ENCODE peak calls at places on chromosomes 5 and 9, in seven cellular contexts. P, N, D, Z, H, M and C are unnamed samples.
A peak's percentile ranks its signal among the peaks of the same experiment; 100 is the strongest.

GRCh38 chr5:78594946-78595921 is 53.3 kb downstream of the LHFPL2 start:
- DNase-seq in H (peak; percentile 68), N (peak; percentile 100), D (no peak), Z (peak; percentile 98), P (no peak), M (no peak), C (no peak)

GRCh38 chr9:2281031-2281802 is 266.1 kb downstream of the SMARCA2 start:
- DNase-seq in H (peak; percentile 98), M (peak; percentile 81), P (peak; percentile 92), Z (peak; percentile 3), N (peak; percentile 8), D (peak; percentile 99), C (peak; percentile 14)

GRCh38 chr5:43973318-43973717 is 370.3 kb downstream of the NNT start:
- DNase-seq in D (no peak), P (no peak), M (no peak), Z (peak; percentile 50), H (peak; percentile 92), N (peak; percentile 1), C (no peak)

GRCh38 chr9:73118898-73119554 is 32.6 kb upstream of the ANXA1 start:
- DNase-seq in P (no peak), N (peak; percentile 77), H (peak; percentile 31), Z (no peak), D (peak; percentile 32), M (no peak), C (no peak)

GRCh38 chr5:11596185-11596584 is 308.1 kb downstream of the CTNND2 start:
- DNase-seq in M (no peak), Z (no peak), D (peak; percentile 19), N (no peak), P (no peak), H (no peak), C (no peak)

GRCh38 chr9:36450110-36450732 is 50.2 kb upstream of the RNF38 start:
- DNase-seq in H (peak; percentile 83), P (no peak), D (peak; percentile 62), Z (peak; percentile 64), M (no peak), N (peak; percentile 57), C (peak; percentile 14)

GRCh38 chr5:157182143-157182757 is 1.6 kb downstream of the ITK start:
- DNase-seq in D (no peak), M (no peak), N (no peak), Z (no peak), H (no peak), P (no peak), C (no peak)

GRCh38 chr5:31607546-31607945 is 31.4 kb upstream of the PDZD2 start:
- DNase-seq in D (no peak), N (no peak), M (no peak), Z (no peak), H (no peak), P (no peak), C (no peak)

GRCh38 chr9:73039253-73039915 is 86.5 kb upstream of the ALDH1A1 start:
- DNase-seq in H (no peak), P (no peak), Z (no peak), N (no peak), M (no peak), D (no peak), C (no peak)

GRCh38 chr9:92481029-92481633 is 1.2 kb downstream of the ASPN start:
- DNase-seq in M (no peak), N (no peak), P (no peak), H (no peak), D (peak; percentile 22), Z (no peak), C (no peak)

GRCh38 chr5:97422678-97423077 is 239.6 kb upstream of the RIOK2 start:
- DNase-seq in N (peak; percentile 42), H (no peak), Z (no peak), D (no peak), P (no peak), M (no peak), C (no peak)

GRCh38 chr5:17099946-17100345 is 117.5 kb upstream of the BASP1 start:
- DNase-seq in M (no peak), D (no peak), N (no peak), Z (no peak), P (no peak), H (no peak), C (no peak)
- H2AK5ac ChIP-seq in M (no peak overlapping the region), D (no peak overlapping the region), N (no peak overlapping the region), Z (no peak overlapping the region), P (no peak overlapping the region), H (no peak overlapping the region), C (no peak overlapping the region)

DNA sequence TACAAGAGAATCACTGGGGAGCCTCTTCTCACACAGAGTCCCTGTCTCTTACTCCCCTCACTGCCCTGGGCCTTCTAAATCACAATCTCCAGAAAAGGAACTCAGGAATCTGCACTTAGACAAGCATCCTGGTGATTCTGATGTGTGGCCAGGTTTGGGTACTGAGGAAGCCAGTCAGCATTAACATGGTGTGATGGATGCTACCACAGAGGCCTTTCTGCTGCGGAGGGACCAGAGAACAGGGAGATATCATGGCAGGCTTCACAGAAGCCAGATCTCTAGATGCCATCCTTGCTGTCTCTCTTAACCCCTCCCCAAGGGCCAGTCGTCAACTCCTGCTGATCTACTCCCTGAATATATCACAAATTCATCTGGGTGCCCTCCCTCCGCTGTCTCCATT is 1.6 kb downstream of the ANKS6 start:
- DNase-seq in D (no peak), M (no peak), Z (no peak), N (no peak), P (no peak), H (no peak), C (no peak)
- H3K4ac ChIP-seq in D (no peak overlapping the region), M (no peak overlapping the region), Z (no peak overlapping the region), N (no peak overlapping the region), P (no peak overlapping the region), H (no peak overlapping the region), C (no peak overlapping the region)

GRCh38 chr5:151471276-151471675 is 23.9 kb downstream of the SLC36A1 start:
- DNase-seq in P (no peak), Z (no peak), H (no peak), M (no peak), D (no peak), N (peak; percentile 47), C (no peak)
- H2BK120ac ChIP-seq in P (no peak overlapping the region), Z (no peak overlapping the region), H (no peak overlapping the region), M (no peak overlapping the region), D (no peak overlapping the region), N (no peak overlapping the region), C (no peak overlapping the region)

GRCh38 chr9:83583151-83584014 is 39.6 kb upstream of the IDNK start:
- DNase-seq in M (peak; percentile 47), Z (peak; percentile 61), P (peak; percentile 77), N (peak; percentile 59), H (peak; percentile 88), D (peak; percentile 81), C (peak; percentile 33)

GRCh38 chr9:83584995-83585394 is 37.9 kb upstream of the IDNK start:
- DNase-seq in P (peak; percentile 49), M (no peak), H (no peak), N (no peak), D (no peak), Z (no peak), C (no peak)

DNA sequence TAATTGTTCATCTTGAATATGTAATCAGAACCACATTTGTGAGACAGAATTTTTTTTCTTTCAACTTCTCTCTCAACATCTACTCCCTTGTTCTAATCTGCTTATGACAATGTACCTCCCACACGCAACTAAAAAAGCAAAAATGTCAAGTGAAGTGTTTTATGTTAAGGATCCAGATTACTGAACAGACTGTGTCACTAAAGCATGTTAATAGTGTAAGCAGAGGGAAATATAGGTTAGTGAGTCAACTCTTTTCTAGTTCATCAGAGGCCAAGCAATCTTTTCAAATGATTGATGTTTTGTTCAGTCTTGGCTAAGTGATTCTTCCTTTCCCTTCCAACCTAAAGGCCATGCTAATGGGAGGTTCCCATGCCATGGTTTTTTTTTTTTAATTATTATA is 34.7 kb upstream of the IDNK start:
- DNase-seq in P (no peak), H (no peak), Z (no peak), D (no peak), N (no peak), M (no peak), C (no peak)
- H2AK5ac ChIP-seq in P (no peak overlapping the region), H (no peak overlapping the region), Z (no peak overlapping the region), D (no peak overlapping the region), N (no peak overlapping the region), M (no peak overlapping the region), C (no peak overlapping the region)

GRCh38 chr9:15909297-15909696 is 356.5 kb downstream of the CCDC171 start:
- DNase-seq in D (no peak), H (peak; percentile 58), Z (no peak), N (peak; percentile 11), M (no peak), P (no peak), C (no peak)
- H3K4ac ChIP-seq in D (no peak overlapping the region), H (no peak overlapping the region), Z (no peak overlapping the region), N (no peak overlapping the region), M (no peak overlapping the region), P (no peak overlapping the region), C (no peak overlapping the region)

DNA sequence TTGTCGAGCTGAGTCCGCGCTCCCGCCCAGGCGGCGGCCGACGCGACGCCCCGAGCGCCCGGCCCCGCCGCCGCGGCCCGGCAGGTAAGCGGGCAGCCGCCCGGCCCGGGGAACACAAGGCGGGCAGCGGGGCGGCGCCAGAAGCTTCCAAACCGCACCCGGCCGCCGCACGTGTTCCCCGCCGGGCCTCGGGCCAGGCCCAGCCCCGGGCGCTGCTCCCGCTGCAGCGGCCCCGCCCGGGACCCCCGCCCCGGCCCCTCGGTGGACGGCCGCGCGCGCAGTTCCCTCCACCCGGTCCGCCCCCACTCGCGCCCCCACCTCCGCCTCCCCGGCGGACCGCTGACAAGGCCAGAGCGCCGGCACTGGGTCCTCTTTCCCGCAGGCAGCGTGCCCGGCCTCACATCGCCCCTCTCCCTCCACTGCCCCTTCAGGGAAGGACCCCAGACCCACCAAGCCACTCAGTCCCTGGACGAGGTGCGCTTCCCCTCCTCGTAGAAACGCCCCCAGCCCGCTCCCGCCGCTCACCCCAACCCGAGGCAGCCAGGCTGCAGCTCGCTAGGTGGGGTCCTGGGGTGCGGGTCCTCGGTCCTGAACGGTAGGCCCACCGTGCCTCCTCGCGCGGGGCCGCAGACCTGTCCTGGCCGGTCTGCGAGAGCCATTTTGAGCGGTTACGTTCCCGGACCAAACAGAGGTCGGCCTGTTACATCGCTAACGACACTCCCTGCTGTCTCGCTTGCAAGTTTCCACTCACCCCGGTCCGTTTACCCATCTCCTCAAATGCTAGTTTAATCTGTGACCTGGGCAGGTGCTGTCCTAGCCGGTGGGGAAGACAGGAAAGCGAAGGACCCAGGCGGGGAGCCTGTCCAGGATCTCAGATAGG is 475 bp downstream of the WDR5 start:
- DNase-seq in D (peak; percentile 51), H (no peak), M (no peak), Z (peak; percentile 37), P (no peak), N (peak; percentile 13), C (peak; percentile 24)
- H2BK120ac ChIP-seq in D (no peak overlapping the region), H (no peak overlapping the region), M (no peak overlapping the region), Z (no peak overlapping the region), P (no peak overlapping the region), N (no peak overlapping the region), C (no peak overlapping the region)

GRCh38 chr5:133150909-133151544 is 99.2 kb downstream of the HSPA4 start:
- DNase-seq in H (no peak), P (no peak), D (no peak), M (no peak), Z (no peak), N (no peak), C (no peak)
- H2AK5ac ChIP-seq in H (no peak overlapping the region), P (no peak overlapping the region), D (no peak overlapping the region), M (no peak overlapping the region), Z (no peak overlapping the region), N (no peak overlapping the region), C (no peak overlapping the region)

GRCh38 chr9:88216132-88216995 is 78.1 kb upstream of the SPATA31C2 start:
- DNase-seq in P (no peak), H (no peak), M (no peak), N (no peak), Z (no peak), D (no peak), C (no peak)
- H3K4ac ChIP-seq in P (no peak overlapping the region), H (peak overlapping the region; percentile 15), M (no peak overlapping the region), N (peak overlapping the region; percentile 9), Z (no peak overlapping the region), D (no peak overlapping the region), C (no peak overlapping the region)